ENCODE peak calls at places on chromosomes 16 and 17, in nine cellular contexts. X is activated CD4-positive, alpha-beta T cell treated with anti-CD3 and anti-CD28 coated beads, Interleukin-2, amount 10 ng/mL, durations not matched to agents 7 days and 5 days; R is effector memory CD8-positive, alpha-beta T cell; T is mucosa of gallbladder; I is brain microvascular endothelial cell; S is A172; B is posterior vena cava; N is endothelial cell; D is NCI-H524. K is an unnamed sample.

GRCh38 chr16:30095166-30096078 is 591 bp downstream of the YPEL3 start:
- DNase-seq in T (no peak), I (no peak), X (no peak), N (no peak), R (no peak), D (no peak), B (no peak), S (no peak), K (no peak)

GRCh38 chr16:26688699-26689098 is 378.0 kb upstream of the C16orf82 start:
- DNase-seq in X (no peak), D (no peak), T (no peak), N (no peak), R (no peak), B (no peak), S (no peak), I (no peak), K (no peak)

GRCh38 chr17:10927712-10928111 is 89.8 kb upstream of the PIRT start:
- DNase-seq in D (no peak), B (no peak), T (no peak), S (no peak), X (no peak), N (no peak), R (no peak), I (no peak), K (no peak)

GRCh38 chr17:57294075-57294474 is 37.8 kb downstream of the MSI2 start:
- DNase-seq in R (no peak), S (no peak), T (no peak), D (peak), N (no peak), B (no peak), I (no peak), X (no peak), K (no peak)

GRCh38 chr16:85211247-85211910 is 99.1 kb upstream of the CIBAR2 start:
- DNase-seq in X (no peak), I (peak), S (peak), N (no peak), T (no peak), B (no peak), R (no peak), D (peak), K (no peak)

GRCh38 chr17:78958556-78959191 is 21.0 kb downstream of the LGALS3BP start:
- DNase-seq in X (no peak), R (no peak), S (peak), N (no peak), I (no peak), T (peak), D (no peak), B (no peak), K (no peak)

GRCh38 chr17:43456661-43457361 is 27.0 kb upstream of the DHX8 start:
- DNase-seq in R (no peak), N (no peak), T (no peak), B (no peak), I (no peak), X (no peak), D (peak), S (peak), K (no peak)

GRCh38 chr17:60676758-60677307 is 818 bp upstream of the BCAS3 start:
- DNase-seq in S (no peak), T (no peak), R (no peak), B (no peak), X (no peak), I (no peak), N (no peak), D (no peak), K (no peak)

GRCh38 chr16:88437367-88437964 is 15.6 kb upstream of the ZFPM1 start:
- DNase-seq in N (peak), D (peak), S (no peak), I (no peak), X (peak), R (peak), B (no peak), T (no peak), K (no peak)

GRCh38 chr17:81341347-81342061 is 46.4 kb upstream of the SLC38A10 start:
- DNase-seq in S (no peak), T (no peak), N (no peak), X (no peak), I (no peak), D (no peak), R (no peak), B (no peak), K (peak)

GRCh38 chr16:12971216-12971615 is 69.8 kb downstream of the SHISA9 start:
- DNase-seq in T (peak), N (no peak), I (peak), S (peak), R (no peak), B (no peak), D (peak), X (no peak), K (no peak)

GRCh38 chr16:84479716-84480450 is 24.6 kb downstream of the MEAK7 start:
- DNase-seq in S (no peak), R (no peak), B (peak), X (no peak), T (no peak), N (no peak), I (no peak), D (no peak), K (peak)

GRCh38 chr17:2179615-2180295 is 123.8 kb downstream of the SMG6 start:
- DNase-seq in I (peak), X (no peak), D (no peak), B (peak), R (no peak), T (peak), S (peak), N (no peak), K (peak)

GRCh38 chr17:49277638-49278037 is 47.1 kb upstream of the PHOSPHO1 start:
- DNase-seq in S (no peak), T (no peak), D (no peak), N (no peak), B (no peak), R (no peak), I (no peak), X (no peak), K (no peak)

GRCh38 chr17:54029196-54029595 is 206.5 kb downstream of the KIF2B start:
- DNase-seq in B (no peak), I (no peak), S (no peak), R (no peak), X (no peak), T (no peak), N (no peak), D (peak), K (no peak)

GRCh38 chr16:75861981-75862380 is 135.7 kb upstream of the CPHXL start:
- DNase-seq in T (no peak), S (no peak), D (no peak), I (no peak), X (no peak), N (no peak), R (no peak), B (no peak), K (no peak)

GRCh38 chr17:31293586-31293985 is 3.5 kb downstream of the OMG start:
- DNase-seq in R (no peak), I (no peak), S (no peak), N (no peak), B (no peak), X (no peak), D (no peak), T (no peak), K (no peak)

GRCh38 chr17:62627904-62628603 is 584 bp downstream of the MRC2 start:
- DNase-seq in S (peak), I (peak), X (peak), N (no peak), D (peak), R (no peak), T (no peak), B (peak), K (no peak)

GRCh38 chr16:57489229-57489628 is 2.9 kb upstream of the DOK4 start:
- DNase-seq in S (no peak), R (no peak), I (no peak), X (no peak), D (no peak), B (no peak), N (no peak), T (no peak), K (no peak)

GRCh38 chr16:57371494-57372371 is 557 bp upstream of the CX3CL1 start:
- DNase-seq in S (no peak), R (no peak), N (no peak), B (no peak), T (no peak), I (no peak), D (no peak), X (no peak), K (no peak)

GRCh38 chr17:82528484-82529265 is 9.1 kb downstream of the FOXK2 start:
- DNase-seq in B (peak), D (peak), N (no peak), X (no peak), R (no peak), S (peak), I (peak), T (peak), K (peak)

GRCh38 chr16:29841631-29842030 is 21.4 kb downstream of the MVP start:
- DNase-seq in S (no peak), T (no peak), D (no peak), B (no peak), X (no peak), I (no peak), N (no peak), R (no peak), K (no peak)

GRCh38 chr16:85172465-85173071 is 60.3 kb upstream of the CIBAR2 start:
- DNase-seq in D (peak), N (no peak), T (no peak), B (peak), X (no peak), S (no peak), R (no peak), I (no peak), K (no peak)

GRCh38 chr17:76894842-76895241 is 26.6 kb downstream of the MGAT5B start:
- DNase-seq in D (no peak), R (no peak), I (no peak), N (no peak), X (no peak), T (no peak), B (no peak), S (no peak), K (no peak)

GRCh38 chr17:33113281-33114010 is 121.8 kb downstream of the SPACA3 start:
- DNase-seq in X (no peak), D (no peak), S (no peak), R (no peak), I (no peak), T (peak), B (no peak), N (no peak), K (no peak)

GRCh38 chr17:70288540-70289290 is 119.4 kb downstream of the KCNJ2 start:
- DNase-seq in I (no peak), B (no peak), N (no peak), R (no peak), D (no peak), X (no peak), T (no peak), S (no peak), K (no peak)

GRCh38 chr16:28606291-28607115 is 3.3 kb downstream of the SULT1A1 start:
- DNase-seq in B (no peak), N (no peak), I (no peak), T (no peak), D (no peak), S (no peak), X (no peak), R (no peak), K (no peak)

GRCh38 chr17:40433551-40434384 is 9.5 kb upstream of the IGFBP4 start:
- DNase-seq in B (no peak), I (no peak), T (no peak), D (peak), X (peak), N (peak), S (no peak), R (no peak), K (no peak)

GRCh38 chr16:324451-325334 is 27.8 kb downstream of the AXIN1 start:
- DNase-seq in R (peak), S (no peak), X (peak), N (no peak), B (no peak), D (no peak), T (peak), I (no peak), K (no peak)

GRCh38 chr16:85176541-85177447 is 64.5 kb upstream of the CIBAR2 start:
- DNase-seq in X (no peak), N (no peak), S (no peak), R (no peak), T (no peak), B (no peak), D (peak), I (no peak), K (no peak)

GRCh38 chr16:78742501-78743283 is 643.2 kb downstream of the WWOX start:
- DNase-seq in B (no peak), I (peak), D (no peak), X (peak), T (peak), S (peak), R (peak), N (no peak), K (no peak)

GRCh38 chr16:28187595-28188004 is 24.2 kb downstream of the XPO6 start:
- DNase-seq in N (no peak), B (no peak), S (no peak), I (no peak), R (no peak), D (no peak), X (no peak), T (no peak), K (no peak)